ENCODE peak calls at places on chromosomes 3 and 15, in four cellular contexts. One of them, this sample, is unnamed.

GRCh38 chr15:27844018-27844666 is 255.0 kb downstream of the OCA2 start:
- DNase-seq in fibroblast of pulmonary artery: peak
- DNase-seq in mucosa of descending colon: no peak
- DNase-seq in GM23248: peak
- DNase-seq in this sample: no peak

GRCh38 chr3:46734773-46735172 is 17.1 kb upstream of the PRSS50 start:
- DNase-seq in fibroblast of pulmonary artery: no peak
- DNase-seq in mucosa of descending colon: no peak
- DNase-seq in GM23248: no peak
- DNase-seq in this sample: no peak

GRCh38 chr3:101200461-101200860 is 119.9 kb downstream of the IMPG2 start:
- DNase-seq in fibroblast of pulmonary artery: no peak
- DNase-seq in mucosa of descending colon: no peak
- DNase-seq in GM23248: no peak
- DNase-seq in this sample: no peak

GRCh38 chr3:40437893-40438292 is 19.2 kb upstream of the RPL14 start:
- DNase-seq in fibroblast of pulmonary artery: peak
- DNase-seq in mucosa of descending colon: no peak
- DNase-seq in GM23248: peak
- DNase-seq in this sample: no peak

GRCh38 chr3:45688194-45688881 is 858 bp upstream of the SACM1L start:
- DNase-seq in fibroblast of pulmonary artery: no peak
- DNase-seq in mucosa of descending colon: no peak
- DNase-seq in GM23248: peak
- DNase-seq in this sample: peak

GRCh38 chr3:134687642-134688041 is 36.8 kb upstream of the KY start:
- DNase-seq in fibroblast of pulmonary artery: no peak
- DNase-seq in mucosa of descending colon: no peak
- DNase-seq in GM23248: no peak
- DNase-seq in this sample: no peak

GRCh38 chr3:42906085-42906904 is at the start of gene ZNF662:
- DNase-seq in fibroblast of pulmonary artery: peak
- DNase-seq in mucosa of descending colon: peak
- DNase-seq in GM23248: peak
- DNase-seq in this sample: no peak

GRCh38 chr15:74613089-74613952 is 2.3 kb upstream of the CLK3 start:
- DNase-seq in fibroblast of pulmonary artery: no peak
- DNase-seq in mucosa of descending colon: peak
- DNase-seq in GM23248: peak
- DNase-seq in this sample: no peak

This sample was measured in activated CD4-positive, alpha-beta memory T cell treated with anti-CD3 and anti-CD28 coated beads, Interleukin-2, amount 10 ng/mL, durations not matched to agents 7 days and 5 days.